ENCODE peak calls at places on chromosomes 6 and 20, in four cellular contexts. Q is HepG2, H is WTC11, B is K562. D is an unnamed sample.

GRCh38 chr6:35722121-35722761 is 14.6 kb upstream of the ARMC12 start:
- DNase-seq in Q (no peak), H (no peak), B (peak; percentile 4), D (no peak)

GRCh38 chr6:75267461-75267860 is 17.1 kb downstream of the TMEM30A start:
- DNase-seq in Q (no peak), H (no peak), B (no peak), D (no peak)

GRCh38 chr6:65937982-65938381 is 231.0 kb upstream of the EYS start:
- DNase-seq in Q (no peak), H (no peak), B (no peak), D (no peak)

GRCh38 chr6:156160788-156161150 is 616.4 kb upstream of the ARID1B start:
- DNase-seq in Q (no peak), H (no peak), B (no peak), D (no peak)

GRCh38 chr6:53424300-53424699 is 75.5 kb upstream of the ELOVL5 start:
- DNase-seq in Q (no peak), H (no peak), B (no peak), D (no peak)

GRCh38 chr6:102813489-102814275 is 1420.2 kb downstream of the GRIK2 start:
- DNase-seq in Q (no peak), H (no peak), B (no peak), D (no peak)

GRCh38 chr6:33837971-33838665 is 34.3 kb upstream of the MLN start:
- DNase-seq in Q (no peak), H (peak; percentile 49), B (no peak), D (no peak)

GRCh38 chr6:169807219-169807618 is 55.8 kb downstream of the ERMARD start:
- DNase-seq in Q (no peak), H (no peak), B (no peak), D (no peak)

GRCh38 chr6:6834356-6835342 is 246.1 kb downstream of the LY86 start:
- DNase-seq in Q (no peak), H (no peak), B (no peak), D (no peak)

GRCh38 chr20:1943267-1944002 is 48.2 kb downstream of the SIRPA start:
- DNase-seq in Q (peak; percentile 55), H (no peak), B (no peak), D (no peak)

GRCh38 chr6:34564181-34564580 is 8.1 kb upstream of the SPDEF start:
- DNase-seq in Q (no peak), H (no peak), B (no peak), D (no peak)

GRCh38 chr6:43852350-43852864 is 82.4 kb downstream of the VEGFA start:
- DNase-seq in Q (no peak), H (no peak), B (no peak), D (no peak)

GRCh38 chr20:9460518-9460917 is 53.9 kb upstream of the LAMP5 start:
- DNase-seq in Q (no peak), H (no peak), B (no peak), D (peak; percentile 4)

GRCh38 chr6:145735356-145736165 is at the start of gene EPM2A:
- DNase-seq in Q (peak; percentile 80), H (peak; percentile 79), B (peak; percentile 81), D (peak; percentile 79)

GRCh38 chr6:119129148-119129967 is 50.9 kb upstream of the FAM184A start:
- DNase-seq in Q (peak; percentile 76), H (no peak), B (peak; percentile 62), D (peak; percentile 20)

DNA sequence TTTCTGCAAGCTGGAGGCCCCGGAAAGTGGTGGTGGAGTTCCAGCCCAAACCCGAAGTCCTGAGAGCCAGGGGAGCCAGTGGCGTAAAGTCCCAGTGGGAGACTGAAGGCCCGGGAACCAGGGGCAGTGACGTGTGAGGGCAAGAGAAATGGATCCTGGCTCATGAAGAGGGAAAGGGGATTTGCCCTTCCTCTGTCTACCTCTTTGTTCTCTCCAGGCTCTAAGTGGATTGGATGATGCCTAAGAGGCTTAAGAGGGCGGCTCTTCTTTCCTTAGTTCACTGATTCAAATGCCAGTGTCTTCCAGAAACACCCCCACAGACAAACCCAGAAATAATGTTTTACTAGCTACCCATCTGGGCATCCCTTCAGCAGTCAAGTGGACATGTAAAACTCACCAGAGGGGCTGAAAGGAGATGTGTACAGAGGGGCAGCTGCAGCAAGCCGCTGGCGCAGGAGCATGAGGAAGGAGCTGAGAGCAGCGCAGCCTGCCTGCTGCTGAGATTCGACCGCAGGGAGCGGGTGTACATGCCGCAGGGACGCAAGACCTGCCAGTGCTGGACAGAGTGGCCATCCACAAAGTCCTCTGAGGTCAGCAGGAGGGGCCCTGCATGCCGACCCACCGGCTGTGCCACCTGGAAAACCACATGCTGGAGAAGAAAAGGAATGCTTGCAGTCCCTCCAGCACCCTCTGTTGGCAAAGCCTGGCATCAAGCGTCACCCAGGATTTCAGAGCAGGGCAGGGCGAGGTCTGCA is 29.5 kb downstream of the CDYL start:
- DNase-seq in Q (peak; percentile 51), H (peak; percentile 73), B (no peak), D (peak; percentile 62)
- TF ChIP-seq HMGXB4 in Q (no peak), H (no peak), B (no peak), D (no peak)

GRCh38 chr6:31659649-31660223 is 842 bp downstream of the C6orf47 start:
- DNase-seq in Q (no peak), H (no peak), B (peak; percentile 59), D (no peak)
- TF ChIP-seq HMGXB4 in Q (no peak), H (no peak), B (peak; percentile 65), D (no peak)

GRCh38 chr20:44282148-44282547 is 28.9 kb downstream of the FITM2 start:
- DNase-seq in Q (peak; percentile 75), H (no peak), B (no peak), D (no peak)

GRCh38 chr20:44280387-44280786 is 30.6 kb downstream of the FITM2 start:
- DNase-seq in Q (peak; percentile 30), H (no peak), B (no peak), D (no peak)

GRCh38 chr20:44274303-44275017 is 27.4 kb downstream of the GDAP1L1 start:
- DNase-seq in Q (peak; percentile 96), H (no peak), B (no peak), D (no peak)

GRCh38 chr20:44284032-44284431 is 27.0 kb downstream of the FITM2 start:
- DNase-seq in Q (no peak), H (no peak), B (no peak), D (no peak)

DNA sequence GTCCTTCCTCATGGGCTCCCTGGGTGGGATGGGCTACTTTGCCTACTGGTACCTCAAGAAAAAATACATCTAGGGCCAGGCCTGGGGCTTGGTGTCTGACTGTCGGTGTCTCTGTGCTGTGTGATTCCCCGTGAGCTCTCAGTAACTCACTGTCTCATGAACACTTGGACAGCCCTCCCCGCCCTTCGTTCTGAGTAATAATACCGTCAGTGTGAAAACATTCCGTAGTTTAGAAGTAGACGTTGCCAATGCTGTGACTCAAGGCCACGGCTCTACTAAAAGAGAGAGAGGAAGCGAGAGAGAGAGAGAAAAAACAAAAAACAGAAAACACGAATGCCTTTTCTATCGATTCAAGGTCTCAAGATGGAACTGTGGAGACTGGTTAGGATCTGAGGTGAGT is 31.8 kb downstream of the FITM2 start:
- DNase-seq in Q (no peak), H (no peak), B (no peak), D (peak; percentile 37)
- TF ChIP-seq HMGXB4 in Q (no peak), H (no peak), B (no peak), D (no peak)

GRCh38 chr6:39978240-39978639 is 44.0 kb upstream of the MOCS1 start:
- DNase-seq in Q (no peak), H (no peak), B (no peak), D (no peak)

GRCh38 chr6:39980839-39981580 is 46.7 kb upstream of the MOCS1 start:
- DNase-seq in Q (peak; percentile 52), H (peak; percentile 24), B (peak; percentile 68), D (peak; percentile 33)

GRCh38 chr6:39983193-39983592 is 48.9 kb upstream of the MOCS1 start:
- DNase-seq in Q (no peak), H (no peak), B (no peak), D (no peak)

GRCh38 chr6:39982720-39983119 is 48.5 kb upstream of the MOCS1 start:
- DNase-seq in Q (no peak), H (no peak), B (no peak), D (no peak)

GRCh38 chr6:39979461-39980328 is 45.4 kb upstream of the MOCS1 start:
- DNase-seq in Q (no peak), H (no peak), B (no peak), D (no peak)
- TF ChIP-seq HMGXB4 in Q (no peak), H (no peak), B (no peak), D (no peak)

GRCh38 chr20:63529861-63530787 is 7.1 kb downstream of the PTK6 start:
- DNase-seq in Q (no peak), H (peak; percentile 14), B (no peak), D (no peak)
- TF ChIP-seq HMGXB4 in Q (no peak), H (no peak), B (no peak), D (no peak)

D was measured in A549.